ENCODE peak calls at places on chromosomes 3 and 15, in four cellular contexts. U is activated CD4-positive, alpha-beta T cell treated with anti-CD3 and anti-CD28 coated beads for 48 hours; Q is H4; P is LoVo. X is an unnamed sample.

GRCh38 chr3:15450611-15451467 is 23.4 kb downstream of the EAF1 start:
- DNase-seq in U (no peak), Q (no peak), P (no peak), X (no peak)

GRCh38 chr15:51318382-51319150 is 19.8 kb downstream of the CYP19A1 start:
- DNase-seq in U (no peak), Q (no peak), P (no peak), X (peak)

GRCh38 chr3:194592798-194593752 is 40.1 kb downstream of the TMEM44 start:
- DNase-seq in U (no peak), Q (peak), P (peak), X (no peak)

GRCh38 chr3:54902286-54902685 is 25.6 kb downstream of the LRTM1 start:
- DNase-seq in U (no peak), Q (no peak), P (no peak), X (peak)

GRCh38 chr15:63291507-63291906 is 14.1 kb downstream of the APH1B start:
- DNase-seq in U (no peak), Q (peak), P (no peak), X (no peak)

GRCh38 chr3:163481738-163482137 is 1596.6 kb downstream of the SI start:
- DNase-seq in U (no peak), Q (no peak), P (no peak), X (no peak)

GRCh38 chr15:63256433-63256884 is 20.9 kb upstream of the APH1B start:
- DNase-seq in U (no peak), Q (peak), P (peak), X (no peak)

GRCh38 chr3:190338717-190339116 is 16.5 kb upstream of the CLDN1 start:
- DNase-seq in U (no peak), Q (peak), P (peak), X (peak)

GRCh38 chr3:78867409-78868372 is 900.1 kb downstream of the ROBO1 start:
- DNase-seq in U (no peak), Q (no peak), P (no peak), X (no peak)

GRCh38 chr3:57556459-57557087 is 499 bp downstream of the PDE12 start:
- DNase-seq in U (peak), Q (no peak), P (no peak), X (no peak)